ENCODE peak calls at places on chromosomes 5 and 9, in four cellular contexts. One of them, this sample, is unnamed.
A peak's percentile ranks its signal among the peaks of the same experiment; 100 is the strongest.

GRCh38 chr5:6637022-6637421 is 3.8 kb downstream of the SRD5A1 start:
- DNase-seq in AG09309: no peak
- DNase-seq in kidney epithelial cell: no peak
- DNase-seq in natural killer cell: no peak
- DNase-seq in this sample: no peak

GRCh38 chr5:34658023-34658422 is 1.9 kb downstream of the RAI14 start:
- DNase-seq in AG09309: no peak
- DNase-seq in natural killer cell: no peak
- DNase-seq in kidney epithelial cell: no peak
- DNase-seq in this sample: no peak

GRCh38 chr5:160293386-160293785 is 19.0 kb downstream of the CCNJL start:
- DNase-seq in kidney epithelial cell: no peak
- DNase-seq in natural killer cell: no peak
- DNase-seq in AG09309: no peak
- DNase-seq in this sample: no peak

GRCh38 chr9:2159521-2160417 is 144.6 kb downstream of the SMARCA2 start:
- DNase-seq in natural killer cell: no peak
- DNase-seq in AG09309: no peak
- DNase-seq in kidney epithelial cell: no peak
- DNase-seq in this sample: no peak

GRCh38 chr5:109192543-109193281 is 217.1 kb downstream of the PJA2 start:
- DNase-seq in kidney epithelial cell: no peak
- DNase-seq in natural killer cell: no peak
- DNase-seq in AG09309: no peak
- DNase-seq in this sample: no peak

GRCh38 chr5:29162297-29162696 is 2031.2 kb upstream of the CDH6 start:
- DNase-seq in natural killer cell: no peak
- DNase-seq in kidney epithelial cell: no peak
- DNase-seq in AG09309: no peak
- DNase-seq in this sample: no peak

GRCh38 chr5:15902050-15902449 is 277.5 kb downstream of the MARCHF11 start:
- DNase-seq in natural killer cell: no peak
- DNase-seq in kidney epithelial cell: no peak
- DNase-seq in AG09309: no peak
- DNase-seq in this sample: no peak

GRCh38 chr5:156096259-156096658 is 230.7 kb upstream of the SGCD start:
- DNase-seq in natural killer cell: no peak
- DNase-seq in AG09309: peak; percentile 48
- DNase-seq in kidney epithelial cell: no peak
- DNase-seq in this sample: no peak

GRCh38 chr5:172772112-172772906 is 1.3 kb upstream of the DUSP1 start:
- DNase-seq in natural killer cell: peak; percentile 89
- DNase-seq in kidney epithelial cell: no peak
- DNase-seq in AG09309: peak; percentile 81
- DNase-seq in this sample: peak; percentile 88

GRCh38 chr9:14678776-14679175 is 14.5 kb downstream of the ZDHHC21 start:
- DNase-seq in natural killer cell: no peak
- DNase-seq in AG09309: no peak
- DNase-seq in kidney epithelial cell: no peak
- DNase-seq in this sample: no peak

GRCh38 chr5:153402550-153402949 is 87.9 kb upstream of the GRIA1 start:
- DNase-seq in natural killer cell: no peak
- DNase-seq in AG09309: peak; percentile 1
- DNase-seq in kidney epithelial cell: no peak
- DNase-seq in this sample: no peak

GRCh38 chr5:114412509-114413171 is 50.8 kb downstream of the KCNN2 start:
- DNase-seq in natural killer cell: no peak
- DNase-seq in kidney epithelial cell: peak; percentile 28
- DNase-seq in AG09309: peak; percentile 90
- DNase-seq in this sample: peak; percentile 27

GRCh38 chr5:58087131-58087530 is 372.8 kb downstream of the PLK2 start:
- DNase-seq in natural killer cell: no peak
- DNase-seq in AG09309: no peak
- DNase-seq in kidney epithelial cell: no peak
- DNase-seq in this sample: no peak

GRCh38 chr9:125189011-125189360 is 617 bp downstream of the PPP6C start:
- DNase-seq in kidney epithelial cell: no peak
- DNase-seq in natural killer cell: no peak
- DNase-seq in AG09309: no peak
- DNase-seq in this sample: peak; percentile 25

GRCh38 chr5:6728011-6728794 is 15.0 kb downstream of the TENT4A start:
- DNase-seq in kidney epithelial cell: no peak
- DNase-seq in AG09309: no peak
- DNase-seq in natural killer cell: no peak
- DNase-seq in this sample: no peak

GRCh38 chr5:174410716-174411512 is 313.5 kb upstream of the MSX2 start:
- DNase-seq in AG09309: peak; percentile 20
- DNase-seq in kidney epithelial cell: peak; percentile 29
- DNase-seq in natural killer cell: no peak
- DNase-seq in this sample: no peak

GRCh38 chr5:22531986-22532385 is 321.2 kb downstream of the CDH12 start:
- DNase-seq in kidney epithelial cell: no peak
- DNase-seq in AG09309: no peak
- DNase-seq in natural killer cell: no peak
- DNase-seq in this sample: no peak

GRCh38 chr5:61999371-61999770 is 306.6 kb upstream of the KIF2A start:
- DNase-seq in kidney epithelial cell: no peak
- DNase-seq in AG09309: peak; percentile 25
- DNase-seq in natural killer cell: no peak
- DNase-seq in this sample: no peak

GRCh38 chr5:171907731-171908343 is 98.6 kb downstream of the FBXW11 start:
- DNase-seq in natural killer cell: no peak
- DNase-seq in AG09309: peak; percentile 27
- DNase-seq in kidney epithelial cell: peak; percentile 14
- DNase-seq in this sample: peak; percentile 60

GRCh38 chr9:95516221-95516735 is 493 bp downstream of the PTCH1 start:
- DNase-seq in kidney epithelial cell: no peak
- DNase-seq in natural killer cell: no peak
- DNase-seq in AG09309: no peak
- DNase-seq in this sample: no peak

GRCh38 chr5:134029156-134029555 is 24.4 kb upstream of the VDAC1 start:
- DNase-seq in AG09309: peak; percentile 95
- DNase-seq in natural killer cell: no peak
- DNase-seq in kidney epithelial cell: peak; percentile 90
- DNase-seq in this sample: no peak

GRCh38 chr5:127572930-127573329 is 55.5 kb downstream of the PRRC1 start:
- DNase-seq in natural killer cell: no peak
- DNase-seq in kidney epithelial cell: no peak
- DNase-seq in AG09309: no peak
- DNase-seq in this sample: no peak
- TF ChIP-seq CTCF in natural killer cell: no peak
- TF ChIP-seq CTCF in kidney epithelial cell: peak; percentile 24
- TF ChIP-seq CTCF in AG09309: peak; percentile 34
- TF ChIP-seq CTCF in this sample: no peak

GRCh38 chr5:122471031-122471751 is 159.2 kb downstream of the SNCAIP start:
- DNase-seq in AG09309: no peak
- DNase-seq in natural killer cell: no peak
- DNase-seq in kidney epithelial cell: no peak
- DNase-seq in this sample: no peak
- TF ChIP-seq CTCF in AG09309: no peak
- TF ChIP-seq CTCF in natural killer cell: no peak
- TF ChIP-seq CTCF in kidney epithelial cell: no peak
- TF ChIP-seq CTCF in this sample: no peak

GRCh38 chr5:66769030-66769733 is 173.0 kb downstream of the MAST4 start:
- DNase-seq in natural killer cell: no peak
- DNase-seq in AG09309: no peak
- DNase-seq in kidney epithelial cell: no peak
- DNase-seq in this sample: no peak

DNA sequence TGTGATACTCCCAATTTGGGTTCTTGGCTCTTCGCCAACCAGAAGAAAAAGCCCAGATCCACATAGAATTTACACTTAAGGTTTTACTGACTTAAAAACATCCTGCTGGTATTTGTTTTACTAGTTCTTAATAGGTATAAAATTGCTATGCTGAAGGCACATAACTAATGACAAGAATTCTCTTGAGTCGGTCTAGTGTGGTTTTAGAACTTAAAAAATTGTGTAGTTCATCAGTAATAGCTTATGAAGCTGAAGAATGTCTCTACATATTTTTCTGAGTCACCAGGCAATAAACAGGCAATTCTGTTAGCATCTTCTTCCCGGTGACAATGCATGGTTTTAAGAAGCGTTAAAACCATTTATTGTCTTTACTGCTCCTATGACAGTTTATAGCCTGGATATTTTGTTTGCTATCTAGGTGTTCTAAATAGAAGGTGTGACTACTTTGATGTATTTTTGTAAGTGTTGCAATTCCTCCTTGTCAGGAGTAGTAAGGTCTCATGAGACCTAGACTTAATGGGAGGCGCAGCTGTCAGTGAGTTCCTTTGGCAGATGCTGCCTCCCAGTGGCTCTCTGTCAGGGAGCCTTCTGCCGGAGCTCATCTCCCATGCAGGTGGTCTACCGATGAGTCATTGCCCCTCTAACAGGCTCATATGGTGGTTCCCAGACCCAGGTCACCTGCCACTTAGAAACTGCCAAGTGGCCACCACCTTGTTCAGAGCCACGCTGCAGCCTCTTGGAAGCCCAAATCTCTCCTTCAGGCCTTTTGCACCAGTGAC is 173.8 kb downstream of the MAST4 start:
- DNase-seq in natural killer cell: no peak
- DNase-seq in AG09309: no peak
- DNase-seq in kidney epithelial cell: no peak
- DNase-seq in this sample: no peak
- TF ChIP-seq CTCF in natural killer cell: no peak
- TF ChIP-seq CTCF in AG09309: peak; percentile 16
- TF ChIP-seq CTCF in kidney epithelial cell: peak; percentile 20
- TF ChIP-seq CTCF in this sample: no peak

DNA sequence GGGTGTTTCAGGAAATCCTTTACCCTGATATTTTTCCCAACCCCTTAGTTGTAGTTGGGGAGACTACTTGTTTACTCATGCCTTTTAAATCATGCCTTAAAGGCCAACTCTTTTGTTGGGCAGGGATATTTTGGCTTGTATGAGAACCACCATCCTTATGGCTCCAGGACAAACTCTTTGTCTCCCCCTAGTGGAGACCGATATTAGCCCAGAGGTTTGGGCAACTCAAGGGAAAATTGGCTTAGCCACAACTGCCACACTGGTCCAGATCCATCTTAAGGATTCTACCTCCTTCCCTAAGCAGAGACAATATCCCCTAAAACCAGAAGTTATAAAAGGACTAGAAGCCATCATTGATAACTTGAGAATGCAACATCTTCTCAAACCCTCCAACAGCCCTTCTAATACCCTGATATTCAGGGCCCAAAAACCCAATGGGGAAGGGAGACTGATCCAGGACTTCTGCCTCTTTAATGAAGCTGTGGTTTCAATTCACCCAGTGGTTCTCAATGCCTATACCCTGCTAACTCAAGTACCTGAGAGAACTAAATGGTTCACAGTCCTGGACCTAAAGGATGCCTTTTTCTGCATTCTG is 100.9 kb upstream of the HCN1 start:
- DNase-seq in natural killer cell: no peak
- DNase-seq in AG09309: no peak
- DNase-seq in kidney epithelial cell: no peak
- DNase-seq in this sample: peak; percentile 6
- TF ChIP-seq CTCF in natural killer cell: no peak
- TF ChIP-seq CTCF in AG09309: peak; percentile 20
- TF ChIP-seq CTCF in kidney epithelial cell: peak; percentile 12
- TF ChIP-seq CTCF in this sample: peak; percentile 41

GRCh38 chr5:142289708-142290573 is 34.9 kb downstream of the SPRY4 start:
- DNase-seq in kidney epithelial cell: no peak
- DNase-seq in AG09309: no peak
- DNase-seq in natural killer cell: no peak
- DNase-seq in this sample: no peak

GRCh38 chr5:142286111-142286510 is 38.7 kb downstream of the SPRY4 start:
- DNase-seq in natural killer cell: no peak
- DNase-seq in AG09309: no peak
- DNase-seq in kidney epithelial cell: no peak
- DNase-seq in this sample: no peak

GRCh38 chr5:142290574-142291299 is 34.1 kb downstream of the SPRY4 start:
- DNase-seq in AG09309: no peak
- DNase-seq in kidney epithelial cell: no peak
- DNase-seq in natural killer cell: no peak
- DNase-seq in this sample: no peak

GRCh38 chr5:142287096-142287972 is 37.5 kb downstream of the SPRY4 start:
- DNase-seq in kidney epithelial cell: no peak
- DNase-seq in AG09309: no peak
- DNase-seq in natural killer cell: no peak
- DNase-seq in this sample: no peak

GRCh38 chr5:142287973-142288313 is 36.9 kb downstream of the SPRY4 start:
- DNase-seq in natural killer cell: no peak
- DNase-seq in AG09309: no peak
- DNase-seq in kidney epithelial cell: no peak
- DNase-seq in this sample: no peak
- TF ChIP-seq CTCF in natural killer cell: no peak
- TF ChIP-seq CTCF in AG09309: no peak
- TF ChIP-seq CTCF in kidney epithelial cell: no peak
- TF ChIP-seq CTCF in this sample: no peak

GRCh38 chr5:76544268-76544926 is 78.8 kb downstream of the F2RL2 start:
- DNase-seq in natural killer cell: peak; percentile 40
- DNase-seq in kidney epithelial cell: no peak
- DNase-seq in AG09309: no peak
- DNase-seq in this sample: peak; percentile 28
- TF ChIP-seq CTCF in natural killer cell: peak; percentile 55
- TF ChIP-seq CTCF in kidney epithelial cell: peak; percentile 72
- TF ChIP-seq CTCF in AG09309: peak; percentile 25
- TF ChIP-seq CTCF in this sample: no peak

GRCh38 chr9:76221423-76221822 is 172.8 kb downstream of the RFK start:
- DNase-seq in natural killer cell: no peak
- DNase-seq in kidney epithelial cell: no peak
- DNase-seq in AG09309: no peak
- DNase-seq in this sample: no peak

GRCh38 chr9:76218868-76219462 is 175.3 kb downstream of the RFK start:
- DNase-seq in kidney epithelial cell: peak; percentile 37
- DNase-seq in natural killer cell: no peak
- DNase-seq in AG09309: no peak
- DNase-seq in this sample: no peak

GRCh38 chr9:76218151-76218867 is 175.9 kb downstream of the RFK start:
- DNase-seq in natural killer cell: no peak
- DNase-seq in kidney epithelial cell: no peak
- DNase-seq in AG09309: no peak
- DNase-seq in this sample: no peak

GRCh38 chr9:76216161-76216649 is 178.0 kb downstream of the RFK start:
- DNase-seq in natural killer cell: no peak
- DNase-seq in AG09309: peak; percentile 86
- DNase-seq in kidney epithelial cell: peak; percentile 66
- DNase-seq in this sample: peak; percentile 6

GRCh38 chr9:76219555-76220151 is 174.6 kb downstream of the RFK start:
- DNase-seq in natural killer cell: no peak
- DNase-seq in AG09309: no peak
- DNase-seq in kidney epithelial cell: no peak
- DNase-seq in this sample: no peak
- TF ChIP-seq CTCF in natural killer cell: no peak
- TF ChIP-seq CTCF in AG09309: peak; percentile 33
- TF ChIP-seq CTCF in kidney epithelial cell: peak; percentile 18
- TF ChIP-seq CTCF in this sample: no peak

DNA sequence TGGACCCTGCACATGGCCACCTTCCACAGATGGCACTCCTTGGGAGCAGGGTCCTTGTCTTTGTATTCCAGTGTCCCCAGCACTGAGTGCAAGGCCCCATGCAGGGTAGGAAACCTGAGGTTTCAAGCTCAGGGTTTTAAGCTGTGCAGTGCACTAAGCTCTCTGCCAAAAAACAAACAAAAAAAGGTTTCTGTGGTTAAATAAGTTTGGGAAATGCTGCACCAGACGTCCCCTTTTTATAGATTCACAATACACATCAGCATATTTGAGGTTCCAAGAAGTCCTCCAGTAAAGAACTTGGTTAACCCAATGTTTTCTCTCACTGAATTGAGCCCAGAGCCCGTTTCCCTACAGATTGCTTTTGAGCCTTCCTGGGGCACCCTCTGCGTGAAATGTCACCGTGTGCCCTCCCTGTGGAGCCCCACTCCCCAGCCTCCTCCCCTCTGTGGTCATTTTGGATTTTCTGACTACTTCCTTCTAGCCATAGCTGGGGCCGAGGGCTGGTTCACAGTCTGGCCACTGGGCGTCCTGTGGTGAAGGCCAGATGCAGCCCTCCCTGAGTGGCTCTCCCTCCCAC is 17.1 kb downstream of the DELE1 start:
- DNase-seq in kidney epithelial cell: no peak
- DNase-seq in AG09309: peak; percentile 50
- DNase-seq in natural killer cell: no peak
- DNase-seq in this sample: peak; percentile 18
- TF ChIP-seq CTCF in kidney epithelial cell: no peak
- TF ChIP-seq CTCF in AG09309: peak; percentile 38
- TF ChIP-seq CTCF in natural killer cell: no peak
- TF ChIP-seq CTCF in this sample: no peak